ENCODE peak calls at places on chromosomes 11 and 22, in ten cellular contexts. R is coronary artery; B is spleen; Z is omental fat pad; O is endodermal cell; W is fibroblast of lung; E is CD8-positive, alpha-beta T cell; Q is GM10248; G is cardiac fibroblast; F is right lobe of liver. C is an unnamed sample.

GRCh38 chr11:9001736-9002135 is 2.1 kb downstream of the NRIP3 start:
- DNase-seq in F (no peak), Z (no peak), E (peak; percentile 40), Q (no peak), O (no peak), G (peak; percentile 92), B (no peak), W (peak; percentile 68), R (no peak), C (no peak)

GRCh38 chr11:105181521-105181920 is 42.0 kb upstream of the CARD18 start:
- DNase-seq in O (no peak), B (no peak), F (no peak), W (peak; percentile 70), G (peak; percentile 72), E (no peak), Q (no peak), Z (no peak), R (no peak), C (no peak)

GRCh38 chr11:79221417-79222130 is 219.3 kb downstream of the TENM4 start:
- DNase-seq in G (no peak), F (no peak), Z (no peak), Q (no peak), W (no peak), R (no peak), E (no peak), O (no peak), B (no peak), C (no peak)

GRCh38 chr22:25726241-25726640 is 15.7 kb upstream of the MYO18B start:
- DNase-seq in W (peak; percentile 24), E (no peak), B (no peak), O (peak; percentile 39), R (no peak), G (no peak), Z (no peak), Q (no peak), F (no peak), C (no peak)

GRCh38 chr11:70244698-70245097 is 25.8 kb upstream of the PPFIA1 start:
- DNase-seq in W (peak; percentile 68), Q (no peak), G (peak; percentile 97), O (no peak), R (no peak), Z (peak; percentile 35), F (no peak), B (no peak), E (no peak), C (no peak)

GRCh38 chr11:84552791-84553190 is 1074.4 kb downstream of the DLG2 start:
- DNase-seq in Z (no peak), E (no peak), F (no peak), W (no peak), G (no peak), B (no peak), O (no peak), R (no peak), Q (no peak), C (no peak)

GRCh38 chr11:71129624-71130023 is 122.8 kb downstream of the SHANK2 start:
- DNase-seq in O (no peak), F (no peak), Q (no peak), R (no peak), B (peak; percentile 24), Z (no peak), G (no peak), W (no peak), E (no peak), C (no peak)

GRCh38 chr11:65430406-65431217 is 8.0 kb downstream of the NEAT1 start:
- DNase-seq in G (peak; percentile 76), R (peak; percentile 45), B (no peak), E (no peak), W (peak; percentile 79), Q (no peak), Z (no peak), O (no peak), F (peak; percentile 37), C (no peak)

GRCh38 chr11:133902506-133902905 is 54.3 kb downstream of the IGSF9B start:
- DNase-seq in W (no peak), E (no peak), Q (no peak), O (no peak), R (no peak), B (peak; percentile 58), G (no peak), F (peak; percentile 16), Z (no peak), C (peak; percentile 20)

GRCh38 chr11:129960216-129961214 is 42.1 kb downstream of the PRDM10 start:
- DNase-seq in O (no peak), G (peak; percentile 90), Z (no peak), B (no peak), R (no peak), F (no peak), Q (peak; percentile 56), W (peak; percentile 94), E (no peak), C (no peak)

GRCh38 chr11:113331436-113331835 is 17.1 kb downstream of the TTC12 start:
- DNase-seq in O (no peak), F (no peak), E (no peak), B (no peak), G (no peak), W (no peak), Z (no peak), R (no peak), Q (no peak), C (no peak)

GRCh38 chr11:77547863-77548551 is 41.7 kb upstream of the AQP11 start:
- DNase-seq in E (peak; percentile 39), B (no peak), Q (peak; percentile 62), O (peak; percentile 83), F (peak; percentile 47), Z (no peak), W (peak; percentile 82), R (no peak), G (peak; percentile 81), C (no peak)
- TF ChIP-seq CTCF in E (peak; percentile 66), B (no peak), Q (peak; percentile 58), O (peak; percentile 83), F (peak; percentile 72), Z (no peak), W (peak; percentile 63), R (peak; percentile 18), G (peak; percentile 52), C (peak; percentile 87)

GRCh38 chr22:49994361-49995058 is 18.1 kb downstream of the IL17REL start:
- DNase-seq in O (no peak), B (no peak), E (no peak), G (no peak), F (no peak), Q (no peak), R (no peak), W (no peak), Z (peak; percentile 17), C (peak; percentile 82)

GRCh38 chr22:49992921-49993648 is 19.5 kb downstream of the IL17REL start:
- DNase-seq in G (peak; percentile 60), E (peak; percentile 73), O (peak; percentile 87), Q (peak; percentile 88), W (peak; percentile 37), R (no peak), F (peak; percentile 66), Z (peak; percentile 22), B (peak; percentile 94), C (peak; percentile 85)

GRCh38 chr22:49995059-49995412 is 17.5 kb downstream of the IL17REL start:
- DNase-seq in Q (no peak), B (no peak), W (no peak), G (no peak), R (no peak), O (no peak), Z (no peak), F (no peak), E (no peak), C (no peak)

GRCh38 chr22:49991907-49992533 is 20.5 kb downstream of the IL17REL start:
- DNase-seq in Q (no peak), Z (peak; percentile 11), O (no peak), R (no peak), F (no peak), W (no peak), G (no peak), E (no peak), B (no peak), C (no peak)

GRCh38 chr22:49993649-49994360 is 18.8 kb downstream of the IL17REL start:
- DNase-seq in G (no peak), W (no peak), E (no peak), Q (no peak), F (peak; percentile 45), O (no peak), B (no peak), R (no peak), Z (peak; percentile 16), C (no peak)
- TF ChIP-seq CTCF in G (no peak), W (no peak), E (peak; percentile 42), Q (no peak), F (no peak), O (no peak), B (no peak), R (no peak), Z (no peak), C (peak; percentile 46)

GRCh38 chr22:40463017-40463631 is 92.7 kb downstream of the SGSM3 start:
- DNase-seq in F (no peak), Z (no peak), G (no peak), O (no peak), E (peak; percentile 41), W (no peak), B (peak; percentile 84), R (no peak), Q (peak; percentile 61), C (no peak)
- TF ChIP-seq CTCF in F (no peak), Z (no peak), G (no peak), O (no peak), E (no peak), W (no peak), B (no peak), R (no peak), Q (no peak), C (no peak)

DNA sequence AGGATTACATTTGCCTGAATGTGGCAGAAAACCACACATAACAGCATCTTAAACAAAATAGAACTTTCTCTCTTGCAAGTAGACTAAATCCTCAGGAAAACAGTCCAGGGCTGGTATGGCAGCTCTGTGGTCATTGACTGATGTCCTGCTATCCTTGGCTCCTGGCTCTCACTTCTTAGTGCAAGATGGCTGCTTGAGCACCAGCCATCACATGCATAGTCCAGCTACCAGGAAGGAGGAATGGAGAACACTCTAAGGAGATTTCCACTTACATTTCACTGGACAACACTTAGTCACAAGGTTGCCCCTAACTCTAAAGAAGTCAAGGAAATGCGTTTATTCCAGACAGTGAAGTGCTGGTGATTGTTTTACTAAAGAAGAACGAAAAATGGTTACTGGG is 13.6 kb downstream of the RIBC2 start:
- DNase-seq in Q (no peak), O (no peak), F (no peak), Z (no peak), B (no peak), E (no peak), R (peak; percentile 21), W (no peak), G (no peak), C (no peak)
- TF ChIP-seq CTCF in Q (no peak), O (no peak), F (no peak), Z (no peak), B (no peak), E (no peak), R (no peak), W (no peak), G (no peak), C (no peak)